ENCODE peak calls at places on chromosomes 5 and 9, in seven cellular contexts. E is transverse colon, D is H1, O is GM12891, S is GM12892, C is HCT116, F is suprapubic skin. X is an unnamed sample.

GRCh38 chr9:37180138-37180537 is 59.8 kb downstream of the ZCCHC7 start:
- DNase-seq in C (no peak), D (no peak), E (no peak), F (no peak), O (no peak), S (no peak), X (no peak)

GRCh38 chr5:180463216-180463900 is 30.8 kb upstream of the CNOT6 start:
- DNase-seq in S (no peak), O (no peak), E (no peak), F (peak), D (no peak), C (no peak), X (no peak)

GRCh38 chr9:135255843-135256567 is 168.5 kb downstream of the OLFM1 start:
- DNase-seq in D (no peak), E (no peak), F (no peak), O (no peak), C (no peak), S (no peak), X (no peak)

GRCh38 chr5:72187388-72188070 is 80.3 kb downstream of the MAP1B start:
- DNase-seq in C (no peak), O (no peak), D (no peak), F (no peak), E (no peak), S (no peak), X (peak)

GRCh38 chr5:124599048-124599973 is 147.1 kb downstream of the ZNF608 start:
- DNase-seq in E (peak), C (no peak), O (no peak), D (no peak), F (no peak), S (no peak), X (peak)

GRCh38 chr5:179406031-179406681 is 60.9 kb upstream of the ADAMTS2 start:
- DNase-seq in C (no peak), S (no peak), E (no peak), F (peak), D (no peak), O (no peak), X (no peak)

GRCh38 chr5:136295914-136296313 is 69.4 kb downstream of the TRPC7 start:
- DNase-seq in C (no peak), E (no peak), D (no peak), F (no peak), S (no peak), O (no peak), X (no peak)

GRCh38 chr5:168842571-168843205 is 263.5 kb upstream of the PANK3 start:
- DNase-seq in S (no peak), C (no peak), D (no peak), O (no peak), E (no peak), F (no peak), X (no peak)

GRCh38 chr9:126475933-126476555 is 137.7 kb upstream of the LMX1B start:
- DNase-seq in O (no peak), C (no peak), D (no peak), F (no peak), S (no peak), E (no peak), X (no peak)

GRCh38 chr9:125910286-125910685 is 163.1 kb downstream of the PBX3 start:
- DNase-seq in S (no peak), O (no peak), D (no peak), E (no peak), F (no peak), C (no peak), X (no peak)

GRCh38 chr9:63859475-63860215 is 1425.4 kb downstream of the FOXD4L5 start:
- DNase-seq in S (no peak), O (no peak), D (no peak), F (no peak), C (peak), E (no peak), X (peak)

GRCh38 chr5:77083088-77083487 is 4.0 kb downstream of the ZBED3 start:
- DNase-seq in E (no peak), D (no peak), O (no peak), S (no peak), C (no peak), F (no peak), X (no peak)

GRCh38 chr9:137070906-137071275 is 534 bp upstream of the SAPCD2 start:
- DNase-seq in E (no peak), D (no peak), C (no peak), F (no peak), S (peak), O (no peak), X (no peak)
- TF ChIP-seq POLR2A in E (no peak), D (no peak), C (peak), F (no peak), S (no peak), O (no peak), X (no peak)

DNA sequence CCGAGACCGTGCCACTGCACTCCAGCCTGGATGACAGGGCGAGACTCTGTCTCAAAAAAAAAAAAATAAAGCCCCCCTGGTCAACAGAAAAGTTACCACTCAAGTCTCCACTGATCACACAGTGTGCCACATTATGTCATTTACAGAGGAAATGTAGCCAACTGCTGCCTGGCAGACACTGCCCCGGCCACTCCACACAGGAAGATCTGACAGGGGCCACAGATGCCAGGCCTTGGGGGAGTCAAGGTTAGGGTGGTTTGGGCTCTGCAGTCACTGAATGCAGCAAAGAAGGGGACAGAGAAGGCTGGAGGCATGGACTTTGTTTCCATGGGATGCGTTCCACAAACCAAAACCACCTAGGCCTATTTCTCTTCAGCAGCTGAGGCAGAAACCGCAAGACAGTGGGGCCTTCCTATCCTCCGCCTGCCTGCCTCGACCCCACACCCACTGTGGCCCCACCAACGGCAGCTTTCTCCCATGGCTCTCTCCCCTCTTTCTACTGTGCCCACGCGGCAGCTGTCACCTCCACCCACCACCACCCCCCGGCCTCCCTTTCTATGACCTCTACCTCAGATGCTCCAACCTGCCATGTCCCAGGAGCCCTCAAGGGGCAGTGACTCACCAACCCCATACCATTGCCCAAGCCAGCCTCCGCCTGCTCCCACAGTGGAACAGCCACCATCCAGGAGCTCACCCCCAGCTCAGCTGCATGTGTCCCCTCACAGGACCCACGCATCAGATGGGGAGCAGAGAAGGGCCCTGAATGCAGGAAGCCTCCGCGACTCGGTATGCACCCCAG is 12.4 kb downstream of the IPPK start:
- DNase-seq in D (no peak), F (no peak), C (no peak), E (no peak), O (no peak), S (no peak), X (no peak)
- TF ChIP-seq POLR2AphosphoS5 in D (no peak), F (no peak), C (no peak), E (no peak), O (no peak), S (no peak), X (no peak)

GRCh38 chr5:39542511-39542910 is 117.7 kb upstream of the DAB2 start:
- DNase-seq in C (no peak), E (no peak), S (no peak), D (no peak), O (no peak), F (no peak), X (no peak)
- TF ChIP-seq POLR2A in C (no peak), E (no peak), S (no peak), D (no peak), O (no peak), F (no peak), X (no peak)

DNA sequence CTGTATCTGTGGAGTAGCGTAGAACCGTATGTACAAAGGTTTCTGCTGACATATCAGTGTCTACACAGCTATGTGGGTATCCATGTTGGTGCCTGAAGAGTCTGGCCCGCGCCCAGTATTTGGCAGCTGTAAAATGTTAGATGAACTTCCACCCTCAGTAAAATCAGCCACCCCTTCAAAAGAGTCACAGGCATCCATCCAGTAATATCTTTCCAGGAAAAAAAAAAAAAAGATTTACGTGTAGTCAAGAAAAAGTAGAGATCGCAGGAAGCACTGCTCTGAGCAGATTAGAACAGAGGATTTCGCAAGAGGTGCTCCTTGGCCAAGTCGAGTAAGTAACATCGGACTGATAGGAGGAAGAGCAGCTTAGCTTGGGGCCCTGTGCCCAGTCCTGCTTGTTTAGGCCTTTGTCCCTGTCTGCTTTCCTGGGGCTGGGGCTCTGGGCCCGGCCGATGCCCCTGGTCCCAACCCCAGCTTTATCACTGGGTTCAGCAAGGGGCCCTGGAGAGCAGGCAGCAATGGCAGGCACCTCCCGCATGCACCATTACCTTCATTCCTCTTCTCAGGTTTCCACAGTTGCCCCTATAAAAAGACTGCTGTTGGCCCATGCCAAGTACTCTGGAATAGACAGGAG is 21.2 kb downstream of the DAPK1 start:
- DNase-seq in O (no peak), D (no peak), C (no peak), S (no peak), F (no peak), E (peak), X (peak)
- TF ChIP-seq POLR2AphosphoS5 in O (no peak), D (no peak), C (no peak), S (no peak), F (no peak), E (no peak), X (peak)

DNA sequence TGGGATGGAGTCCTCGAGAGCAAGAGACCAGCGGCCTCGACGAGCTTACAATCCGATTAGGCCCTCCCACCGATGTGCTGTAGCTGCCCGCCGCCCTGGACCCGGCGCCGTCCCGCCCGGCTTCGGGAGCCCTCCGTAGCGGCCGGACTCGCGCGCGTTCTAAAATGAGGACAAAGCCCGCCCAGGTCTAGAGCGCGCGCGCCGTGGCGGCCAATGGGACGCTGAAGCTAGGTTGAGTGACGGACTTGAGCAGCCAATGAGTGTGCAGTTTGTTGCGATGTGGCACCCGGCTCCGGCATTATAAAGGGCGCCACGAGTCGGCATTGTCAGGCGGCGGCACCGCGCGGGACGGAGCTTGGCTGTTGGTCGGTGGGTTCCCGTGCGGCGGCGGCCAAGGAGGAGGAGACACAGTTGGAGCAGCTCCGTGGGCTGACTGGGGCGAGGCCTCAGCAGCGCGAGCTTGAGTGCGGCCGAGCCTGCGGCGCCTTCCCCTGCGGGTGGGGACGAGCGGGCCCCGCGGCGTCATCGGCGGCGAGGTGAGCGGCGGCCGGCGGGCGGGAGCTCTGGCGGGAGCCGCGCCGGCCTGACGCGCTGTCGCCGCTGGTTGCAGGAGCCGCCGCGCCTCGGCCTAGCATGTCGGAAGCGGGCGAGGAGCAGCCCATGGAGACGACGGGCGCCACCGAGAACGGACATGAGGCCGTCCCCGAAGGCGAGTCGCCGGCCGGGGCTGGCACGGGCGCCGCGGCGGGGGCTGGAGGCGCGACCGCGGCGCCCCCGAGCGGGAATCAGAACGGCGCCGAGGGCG is at the start of gene HNRNPAB:
- DNase-seq in F (peak), D (peak), E (peak), S (peak), O (peak), C (peak), X (peak)
- TF ChIP-seq POLR2A in F (peak), D (peak), E (peak), S (peak), O (peak), C (peak), X (peak)

GRCh38 chr9:130535818-130536521 is 43.4 kb upstream of the FUBP3 start:
- DNase-seq in C (no peak), D (no peak), F (no peak), E (no peak), O (no peak), S (no peak), X (peak)
- TF ChIP-seq POLR2AphosphoS5 in C (no peak), D (peak), F (no peak), E (no peak), O (no peak), S (no peak), X (no peak)

GRCh38 chr9:137590469-137591383 is at the start of gene ZMYND19:
- DNase-seq in D (no peak), F (peak), E (peak), S (peak), O (peak), C (peak), X (peak)
- TF ChIP-seq POLR2A in D (peak), F (no peak), E (peak), S (peak), O (no peak), C (no peak), X (peak)

DNA sequence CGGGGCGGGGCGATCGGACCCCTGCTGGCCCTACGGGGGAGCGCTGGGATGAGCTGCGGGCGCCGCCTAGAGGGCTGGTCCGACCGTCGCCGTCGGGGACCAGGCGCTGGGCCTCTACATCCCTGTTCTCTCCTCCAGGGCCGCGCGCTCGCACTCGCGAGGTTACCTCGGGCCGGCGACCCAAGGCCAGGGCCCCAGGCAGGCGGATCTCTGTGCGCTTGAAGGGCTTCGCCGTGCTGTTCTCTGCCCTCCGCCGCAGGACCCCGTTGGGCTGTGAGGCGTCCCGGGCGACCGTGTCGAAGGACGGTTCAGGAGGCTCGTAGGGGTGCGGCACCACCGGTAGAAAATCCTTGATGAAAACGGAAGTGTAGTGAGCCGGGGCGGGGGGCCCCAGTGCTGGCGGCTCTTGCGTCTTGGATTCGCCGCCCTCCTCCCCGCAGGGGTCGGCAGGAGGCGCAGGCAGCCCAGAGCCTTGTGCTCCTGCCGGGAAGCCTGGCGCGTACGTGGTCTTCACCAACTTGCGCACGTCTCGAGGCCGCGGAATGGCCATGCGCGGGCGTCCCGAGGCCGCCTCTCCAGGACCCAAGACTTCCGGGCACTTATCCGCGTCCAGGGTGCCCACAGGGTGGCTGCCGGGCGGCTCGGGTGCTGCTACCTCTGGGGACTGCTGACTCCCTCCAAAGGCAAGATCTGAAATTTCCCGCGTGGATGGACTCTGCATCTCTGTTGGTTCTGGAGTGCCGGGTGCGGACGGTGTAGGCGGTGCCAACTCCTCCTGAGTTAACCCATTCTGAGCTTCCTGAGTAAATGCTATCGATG is 2.0 kb downstream of the PROB1 start:
- DNase-seq in E (peak), C (peak), F (peak), O (peak), D (no peak), S (peak), X (peak)
- TF ChIP-seq POLR2AphosphoS5 in E (peak), C (peak), F (no peak), O (no peak), D (no peak), S (peak), X (no peak)

GRCh38 chr5:42991477-42992034 is 48.6 kb downstream of the ANXA2R start:
- DNase-seq in E (peak), C (no peak), O (peak), D (no peak), F (no peak), S (no peak), X (no peak)

GRCh38 chr5:42992035-42992570 is 48.0 kb downstream of the ANXA2R start:
- DNase-seq in S (no peak), O (peak), D (no peak), F (peak), C (peak), E (peak), X (peak)

GRCh38 chr5:42994285-42995151 is 45.6 kb downstream of the ANXA2R start:
- DNase-seq in F (peak), O (no peak), D (no peak), E (peak), C (peak), S (no peak), X (peak)

GRCh38 chr5:42995152-42995751 is 44.9 kb downstream of the ANXA2R start:
- DNase-seq in S (no peak), O (no peak), E (no peak), F (no peak), D (no peak), C (no peak), X (no peak)

GRCh38 chr5:42993516-42994284 is 46.4 kb downstream of the ANXA2R start:
- DNase-seq in C (no peak), F (no peak), D (no peak), E (peak), O (no peak), S (no peak), X (no peak)
- TF ChIP-seq POLR2A in C (no peak), F (no peak), D (no peak), E (no peak), O (no peak), S (no peak), X (no peak)